ENCODE peak calls at places on chromosomes 3 and 15, in nine cellular contexts. F, C, N, E, Q, R, Z, V and X are unnamed samples.

GRCh38 chr3:120284702-120285507 is at the start of gene GPR156:
- DNase-seq in C (peak), Q (peak), Z (no peak), V (no peak), R (no peak), N (peak), F (no peak), E (no peak), X (peak)

GRCh38 chr3:175150812-175151411 is 291.8 kb downstream of the NAALADL2 start:
- DNase-seq in C (no peak), V (no peak), E (no peak), N (no peak), Z (no peak), F (no peak), R (no peak), Q (no peak), X (peak)

GRCh38 chr3:46440531-46441294 is 24.0 kb downstream of the LTF start:
- DNase-seq in Z (peak), C (no peak), F (no peak), Q (no peak), R (no peak), E (no peak), N (no peak), V (no peak), X (no peak)

GRCh38 chr3:55322649-55323048 is 164.5 kb downstream of the WNT5A start:
- DNase-seq in Q (no peak), R (no peak), Z (no peak), F (no peak), N (no peak), C (peak), V (no peak), E (no peak), X (no peak)

GRCh38 chr3:169664034-169664820 is 715 bp upstream of the MECOM start:
- DNase-seq in Q (no peak), N (peak), F (no peak), E (no peak), V (no peak), Z (no peak), C (peak), R (no peak), X (no peak)

GRCh38 chr3:27826448-27826847 is 104.3 kb upstream of the EOMES start:
- DNase-seq in Z (no peak), V (no peak), C (no peak), R (no peak), E (no peak), F (no peak), Q (no peak), N (no peak), X (no peak)

GRCh38 chr15:96870510-96871039 is 540.1 kb downstream of the NR2F2 start:
- DNase-seq in C (no peak), R (no peak), F (no peak), Z (no peak), E (no peak), Q (no peak), N (no peak), V (no peak), X (no peak)

GRCh38 chr3:160129459-160130061 is 95.7 kb upstream of the C3orf80 start:
- DNase-seq in N (peak), R (peak), E (no peak), C (no peak), F (peak), V (no peak), Z (peak), Q (no peak), X (peak)

GRCh38 chr3:46927718-46928073 is 48.8 kb downstream of the CCDC12 start:
- DNase-seq in E (no peak), V (no peak), N (no peak), Q (no peak), C (no peak), R (no peak), Z (no peak), F (no peak), X (no peak)

GRCh38 chr3:53238051-53238850 is 17.6 kb downstream of the TKT start:
- DNase-seq in C (no peak), N (peak), V (no peak), Q (no peak), E (no peak), F (peak), Z (no peak), R (peak), X (peak)

GRCh38 chr3:57006949-57007419 is 53.5 kb upstream of the SPATA12 start:
- DNase-seq in Z (no peak), E (peak), Q (no peak), C (peak), N (peak), F (no peak), R (no peak), V (peak), X (peak)

GRCh38 chr15:58665676-58666075 is 83.8 kb downstream of the ADAM10 start:
- DNase-seq in C (no peak), N (no peak), Z (no peak), Q (no peak), E (no peak), F (no peak), V (no peak), R (no peak), X (no peak)

GRCh38 chr3:44476181-44476599 is 1.3 kb downstream of the ZNF445 start:
- DNase-seq in C (no peak), V (no peak), F (no peak), N (peak), E (peak), Q (no peak), R (no peak), Z (peak), X (peak)

GRCh38 chr3:117722856-117723255 is 1013.3 kb downstream of the TUSC7 start:
- DNase-seq in R (no peak), F (no peak), Z (peak), E (peak), Q (no peak), N (no peak), V (no peak), C (no peak), X (no peak)

GRCh38 chr3:12308517-12308916 is 19.6 kb downstream of the PPARG start:
- DNase-seq in V (no peak), Q (no peak), C (no peak), F (peak), N (peak), Z (no peak), E (no peak), R (peak), X (peak)

GRCh38 chr3:194661374-194661773 is 10.6 kb downstream of the LSG1 start:
- DNase-seq in C (no peak), R (no peak), Z (no peak), Q (no peak), N (peak), E (no peak), F (no peak), V (no peak), X (no peak)

GRCh38 chr3:146177986-146178385 is 17.0 kb upstream of the PLOD2 start:
- DNase-seq in N (no peak), R (no peak), F (no peak), E (no peak), Q (no peak), C (no peak), Z (no peak), V (no peak), X (no peak)

GRCh38 chr3:33202581-33203457 is 15.8 kb downstream of the SUSD5 start:
- DNase-seq in Z (no peak), C (no peak), E (no peak), N (no peak), V (no peak), R (no peak), Q (no peak), F (no peak), X (no peak)

GRCh38 chr3:14466179-14466903 is 63.9 kb downstream of the SLC6A6 start:
- DNase-seq in Q (no peak), N (no peak), F (no peak), Z (no peak), R (no peak), E (no peak), V (no peak), C (no peak), X (no peak)

GRCh38 chr3:41893977-41894376 is 67.9 kb downstream of the ULK4 start:
- DNase-seq in C (no peak), V (no peak), F (no peak), Q (no peak), Z (no peak), E (peak), N (peak), R (peak), X (peak)

GRCh38 chr3:14532691-14533456 is 7.3 kb downstream of the GRIP2 start:
- DNase-seq in F (no peak), Q (peak), E (peak), R (no peak), N (peak), C (no peak), Z (no peak), V (no peak), X (peak)

GRCh38 chr15:79192462-79193036 is 90.0 kb upstream of the ANKRD34C start:
- DNase-seq in F (no peak), V (no peak), E (no peak), C (no peak), Z (no peak), N (peak), Q (no peak), R (peak), X (no peak)

GRCh38 chr15:30962079-30962478 is 29.3 kb downstream of the MTMR10 start:
- DNase-seq in R (no peak), N (no peak), F (no peak), C (no peak), E (no peak), V (no peak), Z (no peak), Q (no peak), X (peak)

GRCh38 chr3:160842021-160843005 is 86.3 kb downstream of the PPM1L start:
- DNase-seq in Q (no peak), V (no peak), Z (no peak), R (no peak), N (no peak), E (no peak), C (no peak), F (no peak), X (no peak)

GRCh38 chr3:90091557-90091956 is 984.1 kb downstream of the EPHA3 start:
- DNase-seq in F (no peak), V (peak), Z (no peak), R (no peak), E (peak), C (peak), Q (no peak), N (peak), X (peak)
- TF ChIP-seq CTCF in F (peak), V (no peak), Z (peak), R (peak), E (peak), C (peak), Q (peak), N (peak), X (peak)

GRCh38 chr3:7546219-7546618 is 685.3 kb downstream of the GRM7 start:
- DNase-seq in Z (no peak), C (no peak), F (no peak), R (no peak), Q (no peak), E (no peak), V (no peak), N (peak), X (peak)
- TF ChIP-seq CTCF in Z (no peak), C (no peak), F (no peak), R (no peak), Q (peak), E (no peak), V (no peak), N (peak), X (peak)

GRCh38 chr3:176651622-176652021 is 545.7 kb downstream of the TBL1XR1 start:
- DNase-seq in N (no peak), E (no peak), C (no peak), Q (no peak), V (no peak), Z (no peak), R (no peak), F (no peak), X (peak)

GRCh38 chr3:176647988-176648387 is 549.3 kb downstream of the TBL1XR1 start:
- DNase-seq in R (no peak), E (no peak), V (no peak), Q (no peak), Z (no peak), N (no peak), F (no peak), C (no peak), X (no peak)

GRCh38 chr3:176650478-176650877 is 546.8 kb downstream of the TBL1XR1 start:
- DNase-seq in Z (no peak), V (no peak), E (no peak), Q (no peak), F (no peak), R (peak), C (no peak), N (no peak), X (peak)
- TF ChIP-seq CTCF in Z (peak), V (no peak), E (peak), Q (no peak), F (peak), R (peak), C (peak), N (peak), X (no peak)

GRCh38 chr3:40518848-40519247 is 5.9 kb upstream of the ZNF621 start:
- DNase-seq in R (no peak), Z (no peak), N (no peak), V (no peak), E (no peak), F (no peak), C (no peak), Q (no peak), X (no peak)

GRCh38 chr3:40518067-40518466 is 6.7 kb upstream of the ZNF621 start:
- DNase-seq in V (no peak), C (no peak), E (no peak), Q (no peak), R (no peak), F (no peak), N (no peak), Z (no peak), X (no peak)

GRCh38 chr3:40521254-40521653 is 3.5 kb upstream of the ZNF621 start:
- DNase-seq in Q (no peak), E (no peak), F (no peak), Z (no peak), R (no peak), C (no peak), N (no peak), V (no peak), X (no peak)

GRCh38 chr3:40511031-40511718 is 5.3 kb downstream of the ZNF620 start:
- DNase-seq in E (no peak), C (no peak), F (no peak), N (no peak), R (no peak), Z (no peak), V (no peak), Q (no peak), X (no peak)

DNA sequence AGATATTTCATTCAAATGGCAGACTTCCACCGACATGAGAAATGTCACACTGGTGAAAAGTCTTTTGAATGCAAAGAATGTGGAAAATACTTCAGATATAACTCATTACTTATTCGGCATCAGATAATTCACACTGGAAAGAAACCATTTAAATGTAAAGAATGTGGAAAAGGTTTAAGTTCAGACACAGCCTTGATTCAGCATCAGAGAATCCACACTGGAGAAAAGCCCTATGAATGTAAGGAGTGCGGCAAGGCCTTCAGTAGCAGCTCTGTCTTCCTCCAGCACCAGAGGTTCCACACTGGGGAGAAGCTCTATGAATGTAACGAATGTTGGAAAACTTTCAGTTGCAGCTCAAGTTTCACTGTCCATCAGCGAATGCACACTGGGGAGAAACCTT is 8.6 kb upstream of the ZNF621 start:
- DNase-seq in C (no peak), N (peak), F (no peak), E (no peak), R (no peak), Q (no peak), V (no peak), Z (no peak), X (no peak)
- TF ChIP-seq CTCF in C (no peak), N (no peak), F (no peak), E (no peak), R (no peak), Q (no peak), V (no peak), Z (no peak), X (no peak)

DNA sequence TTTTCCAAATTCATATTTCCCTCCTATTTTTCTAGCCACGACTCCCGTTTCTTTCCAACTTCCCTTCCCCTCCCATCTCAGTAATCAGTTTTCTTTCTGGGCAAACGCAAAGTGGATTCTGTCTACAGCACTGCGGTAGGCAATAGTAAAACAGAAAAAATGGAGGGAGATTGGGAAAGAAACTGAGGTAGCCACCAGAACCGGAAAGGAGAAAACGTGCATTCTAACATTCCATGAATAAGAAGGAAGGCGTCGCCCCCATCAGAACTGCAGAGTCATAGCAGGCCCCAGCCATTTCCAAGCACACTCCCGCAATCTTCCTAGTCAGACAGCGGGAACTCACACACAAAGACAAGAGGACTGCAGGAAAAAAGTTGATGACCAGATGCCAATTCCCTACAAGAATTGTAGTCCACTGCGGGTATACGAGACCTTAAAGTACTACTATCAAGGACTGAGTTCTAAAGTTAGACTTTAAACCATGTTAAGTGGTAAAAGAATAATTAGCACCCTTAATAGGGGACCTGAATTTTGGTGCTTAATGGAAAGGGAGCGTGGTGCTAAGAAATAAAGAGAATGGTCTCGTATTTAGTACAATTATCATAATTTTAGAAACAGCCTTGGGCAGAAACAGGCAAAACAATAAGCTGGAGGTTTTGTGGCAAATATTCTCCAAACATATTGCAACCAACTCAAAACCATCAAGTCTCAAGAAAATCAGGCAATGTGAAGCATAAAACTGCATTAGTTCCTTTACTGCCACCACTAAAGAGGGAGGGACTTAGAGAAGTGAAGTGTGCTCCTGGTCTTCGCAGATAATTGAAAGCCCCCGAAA is 1.4 kb downstream of the PFN2 start:
- DNase-seq in Q (peak), R (no peak), N (peak), F (peak), C (peak), E (no peak), V (peak), Z (no peak), X (peak)
- TF ChIP-seq CTCF in Q (no peak), R (no peak), N (no peak), F (peak), C (no peak), E (no peak), V (no peak), Z (no peak), X (no peak)

DNA sequence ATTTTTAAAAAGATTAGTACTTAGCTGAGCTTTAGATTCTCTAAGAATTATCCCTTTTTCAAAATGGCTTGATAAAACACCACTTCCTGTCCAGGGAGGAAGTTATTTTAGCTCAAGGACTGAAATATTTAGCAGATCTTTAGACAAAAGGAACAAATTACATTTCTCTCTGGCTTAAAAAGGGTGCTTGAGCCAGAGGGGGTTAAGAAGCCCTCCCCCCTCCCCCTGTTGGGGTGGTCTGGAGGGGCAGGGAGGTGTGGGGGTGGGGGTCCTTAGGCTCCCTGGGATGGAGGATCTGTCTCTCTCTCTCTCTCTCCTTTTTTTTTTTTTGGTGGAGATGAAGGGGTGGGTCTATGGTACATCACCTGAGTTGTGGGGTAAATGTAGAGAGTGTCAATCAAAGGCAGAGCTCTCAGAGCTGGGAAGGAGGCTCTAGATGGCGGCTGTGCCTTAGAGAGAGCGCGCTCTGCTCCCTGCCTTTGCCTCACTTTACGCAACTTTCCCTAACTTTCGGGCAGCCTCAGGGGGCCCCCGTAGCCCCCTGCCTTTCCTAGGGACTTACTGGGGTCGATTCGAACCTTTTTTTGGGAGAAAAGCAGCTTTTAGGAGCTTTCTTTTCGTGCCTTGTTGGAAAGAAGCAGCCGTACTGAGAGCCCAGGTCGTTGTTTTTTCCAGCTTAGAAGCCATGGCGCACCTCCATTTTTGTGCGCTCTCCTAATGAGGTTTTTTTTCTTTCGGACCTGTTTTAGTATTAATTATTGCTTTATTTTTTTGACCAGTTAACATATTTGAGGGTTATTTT is at the start of gene CHD2:
- DNase-seq in Q (peak), E (peak), F (peak), C (peak), N (peak), Z (peak), R (peak), V (peak), X (peak)
- TF ChIP-seq CTCF in Q (no peak), E (peak), F (no peak), C (no peak), N (no peak), Z (no peak), R (no peak), V (no peak), X (no peak)

GRCh38 chr15:100338971-100339444 is 2.8 kb downstream of the ADAMTS17 start:
- DNase-seq in E (peak), Q (peak), V (peak), R (peak), F (no peak), C (peak), Z (no peak), N (peak), X (peak)
- TF ChIP-seq CTCF in E (peak), Q (peak), V (peak), R (peak), F (peak), C (peak), Z (peak), N (peak), X (peak)